ENCODE peak calls at places on chromosome 14, in five cellular contexts. Y is lung, Q is astrocyte, T is ascending aorta, J is tibial artery. D is an unnamed sample.

GRCh38 chr14:74853581-74853980 is 22.4 kb downstream of the PROX2 start:
- DNase-seq in Y (no peak), Q (no peak), T (no peak), J (no peak), D (no peak)

GRCh38 chr14:90049390-90049789 is 12.4 kb upstream of the KCNK13 start:
- DNase-seq in Y (no peak), Q (no peak), T (no peak), J (no peak), D (no peak)

GRCh38 chr14:75259510-75259855 is 19.1 kb upstream of the FOS start:
- DNase-seq in Y (no peak), Q (peak), T (no peak), J (no peak), D (peak)

GRCh38 chr14:95077380-95077779 is 79.9 kb downstream of the DICER1 start:
- DNase-seq in Y (no peak), Q (no peak), T (no peak), J (no peak), D (no peak)

GRCh38 chr14:68203871-68204270 is 384.3 kb downstream of the RAD51B start:
- DNase-seq in Y (no peak), Q (peak), T (no peak), J (no peak), D (no peak)

GRCh38 chr14:61346793-61347192 is 25.4 kb downstream of the PRKCH start:
- DNase-seq in Y (no peak), Q (no peak), T (no peak), J (no peak), D (no peak)

GRCh38 chr14:81366884-81367283 is 33.2 kb downstream of the STON2 start:
- DNase-seq in Y (no peak), Q (no peak), T (no peak), J (no peak), D (no peak)

GRCh38 chr14:86543531-86543930 is 1013.6 kb downstream of the FLRT2 start:
- DNase-seq in Y (no peak), Q (no peak), T (no peak), J (no peak), D (no peak)

GRCh38 chr14:56274556-56274955 is 156.3 kb downstream of the PELI2 start:
- DNase-seq in Y (no peak), Q (no peak), T (no peak), J (no peak), D (no peak)

GRCh38 chr14:76576047-76576741 is 185.1 kb upstream of the VASH1 start:
- DNase-seq in Y (no peak), Q (no peak), T (no peak), J (no peak), D (no peak)

GRCh38 chr14:50340045-50340444 is 27.9 kb downstream of the DMAC2L start:
- DNase-seq in Y (no peak), Q (no peak), T (no peak), J (no peak), D (no peak)

GRCh38 chr14:63192085-63192484 is 12.2 kb upstream of the RHOJ start:
- DNase-seq in Y (no peak), Q (no peak), T (no peak), J (no peak), D (no peak)

DNA sequence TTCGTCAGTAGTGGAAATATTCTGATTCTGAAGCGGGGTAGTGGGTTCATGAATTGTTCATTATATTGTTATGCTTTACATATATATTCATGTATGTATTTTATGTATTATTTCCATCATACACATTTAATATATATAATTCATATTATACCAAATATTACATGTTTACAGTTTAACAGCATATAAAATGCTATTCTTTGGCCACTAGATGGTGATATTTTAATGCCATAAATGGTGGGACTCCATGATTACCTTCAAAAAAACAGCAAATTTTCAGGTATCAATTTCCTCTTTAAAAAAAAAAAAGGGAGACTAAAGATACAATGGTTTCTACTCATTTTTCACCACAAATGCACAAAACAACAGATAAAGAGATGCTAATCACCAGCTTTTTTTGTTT is 41.0 kb downstream of the BDKRB1 start:
- DNase-seq in Y (no peak), Q (no peak), T (no peak), J (no peak), D (peak)
- TF ChIP-seq CTCF in Y (no peak), Q (peak), T (peak), J (peak), D (peak)

GRCh38 chr14:102500190-102500661 is 9.3 kb downstream of the ANKRD9 start:
- DNase-seq in Y (peak), Q (peak), T (peak), J (peak), D (peak)

GRCh38 chr14:102503576-102504224 is 5.9 kb downstream of the ANKRD9 start:
- DNase-seq in Y (no peak), Q (no peak), T (no peak), J (no peak), D (no peak)

GRCh38 chr14:102502571-102502970 is 7.0 kb downstream of the ANKRD9 start:
- DNase-seq in Y (no peak), Q (no peak), T (no peak), J (no peak), D (no peak)

GRCh38 chr14:102500724-102501123 is 8.9 kb downstream of the ANKRD9 start:
- DNase-seq in Y (no peak), Q (no peak), T (no peak), J (no peak), D (no peak)

GRCh38 chr14:102501751-102502315 is 7.7 kb downstream of the ANKRD9 start:
- DNase-seq in Y (no peak), Q (no peak), T (no peak), J (no peak), D (no peak)
- TF ChIP-seq CTCF in Y (no peak), Q (no peak), T (no peak), J (no peak), D (peak)

GRCh38 chr14:69667938-69668336 is 56.5 kb downstream of the SUSD6 start:
- DNase-seq in Y (no peak), Q (no peak), T (no peak), J (no peak), D (no peak)
- TF ChIP-seq CTCF in Y (no peak), Q (no peak), T (no peak), J (no peak), D (no peak)

GRCh38 chr14:73477618-73478266 is 13.0 kb upstream of the RIOX1 start:
- DNase-seq in Y (no peak), Q (peak), T (no peak), J (no peak), D (no peak)
- TF ChIP-seq CTCF in Y (no peak), Q (no peak), T (no peak), J (no peak), D (no peak)

GRCh38 chr14:22472935-22473854 is 115.8 kb downstream of the DAD1 start:
- DNase-seq in Y (peak), Q (no peak), T (no peak), J (no peak), D (no peak)
- TF ChIP-seq CTCF in Y (peak), Q (peak), T (no peak), J (peak), D (peak)

GRCh38 chr14:42374332-42374731 is 767.7 kb downstream of the LRFN5 start:
- DNase-seq in Y (no peak), Q (no peak), T (no peak), J (no peak), D (no peak)

GRCh38 chr14:42368234-42368633 is 761.6 kb downstream of the LRFN5 start:
- DNase-seq in Y (no peak), Q (no peak), T (no peak), J (no peak), D (no peak)

DNA sequence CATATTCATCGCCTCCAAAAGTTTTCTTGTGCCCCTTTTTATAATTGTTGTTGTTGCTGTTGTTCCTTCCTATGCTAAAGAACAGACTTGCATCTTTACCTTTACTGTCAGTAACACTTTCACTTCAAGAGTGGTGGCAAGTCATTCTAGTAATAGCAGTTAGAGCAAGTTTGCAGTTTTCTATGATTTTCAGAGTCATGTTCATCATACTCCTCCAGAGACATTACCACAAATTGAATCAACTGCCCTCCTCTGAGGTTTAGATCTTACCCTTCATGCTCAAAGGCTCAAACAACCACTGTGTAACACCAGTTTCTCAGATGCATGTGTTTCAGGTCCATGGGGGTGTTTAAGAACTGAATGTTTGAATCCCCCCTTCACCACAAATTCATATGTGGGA is 763.4 kb downstream of the LRFN5 start:
- DNase-seq in Y (no peak), Q (no peak), T (no peak), J (no peak), D (no peak)
- TF ChIP-seq CTCF in Y (no peak), Q (no peak), T (no peak), J (no peak), D (no peak)

GRCh38 chr14:46951103-46951502 is 299.5 kb upstream of the RPL10L start:
- DNase-seq in Y (no peak), Q (no peak), T (no peak), J (no peak), D (no peak)
- TF ChIP-seq CTCF in Y (no peak), Q (no peak), T (no peak), J (no peak), D (no peak)

DNA sequence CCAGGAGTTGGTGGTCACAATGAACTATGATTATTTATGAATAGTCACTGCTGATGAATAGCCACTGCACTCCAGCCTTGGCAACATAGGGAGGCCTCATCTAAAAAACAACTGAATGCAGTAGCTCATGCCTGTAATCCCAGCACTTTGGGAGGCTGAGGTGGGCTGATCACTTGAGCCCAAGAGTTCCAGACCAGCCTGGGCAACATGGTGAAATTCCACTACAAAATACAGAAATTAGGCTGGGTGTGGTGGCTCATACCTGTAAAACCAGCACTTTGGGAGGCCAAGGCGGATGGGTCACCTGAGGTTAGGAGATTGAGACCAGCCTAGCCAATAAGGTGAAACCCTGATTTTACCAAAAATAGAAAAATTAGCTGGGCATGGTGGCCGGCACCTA is 13.5 kb upstream of the FAM177A1 start:
- DNase-seq in Y (no peak), Q (no peak), T (no peak), J (no peak), D (no peak)
- TF ChIP-seq CTCF in Y (no peak), Q (no peak), T (no peak), J (no peak), D (no peak)

DNA sequence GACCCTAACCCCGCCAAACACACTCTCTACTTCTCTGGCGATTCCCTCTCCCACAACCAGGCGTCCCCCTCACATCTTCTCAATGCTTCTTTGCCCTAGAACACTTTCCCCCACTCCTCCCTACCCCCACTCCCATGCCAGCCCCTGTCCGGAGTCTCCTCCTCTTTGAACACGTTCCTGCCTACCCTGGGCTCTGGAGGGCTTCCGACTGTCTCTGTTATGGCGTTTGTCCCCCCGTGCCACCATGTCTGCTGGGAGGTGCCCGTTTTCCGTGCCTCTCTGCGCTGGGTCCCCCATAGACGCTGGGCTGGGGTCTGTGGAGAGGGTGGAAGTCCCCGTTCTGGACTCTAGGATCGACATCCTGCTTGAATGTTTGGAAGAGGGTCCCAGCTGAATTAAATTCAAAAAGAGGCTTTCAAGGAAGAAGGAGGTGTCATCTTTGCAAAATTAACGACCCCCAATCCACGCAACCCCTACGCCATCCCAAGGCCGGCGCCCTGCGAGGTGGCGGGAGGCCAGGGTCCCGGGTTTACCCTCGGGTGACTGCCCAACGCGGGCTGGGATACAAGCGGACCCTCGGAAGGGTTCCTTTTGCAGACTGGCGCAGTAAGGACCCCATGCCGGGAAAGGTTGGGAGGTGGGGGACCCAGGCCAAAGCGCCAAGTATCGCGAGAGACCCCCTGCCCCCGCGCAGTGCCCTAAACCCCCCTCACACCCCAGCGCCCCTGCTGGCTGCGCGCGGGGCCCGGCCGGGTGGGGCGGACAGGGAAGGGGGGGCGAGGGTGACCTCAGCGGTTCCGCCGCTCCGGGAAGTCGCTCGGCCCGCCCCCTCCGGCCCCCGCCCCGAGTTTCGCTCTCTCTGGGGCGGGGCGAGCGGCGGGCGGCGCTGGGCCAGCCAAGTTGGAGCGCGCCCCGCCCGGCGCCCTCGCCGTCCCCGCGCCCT is 973 bp upstream of the ZBTB42 start:
- DNase-seq in Y (peak), Q (peak), T (no peak), J (peak), D (no peak)
- TF ChIP-seq CTCF in Y (no peak), Q (no peak), T (peak), J (peak), D (peak)

GRCh38 chr14:52729925-52730707 is at the start of gene STYX:
- DNase-seq in Y (peak), Q (peak), T (peak), J (peak), D (peak)
- TF ChIP-seq CTCF in Y (no peak), Q (no peak), T (no peak), J (peak), D (peak)

D was measured in HFFc6.